ENCODE peak calls at places on chromosomes 4 and X, in five cellular contexts. One of them, this sample, is unnamed.

GRCh38 chr4:41658106-41658505 is 90.4 kb downstream of the PHOX2B start:
- DNase-seq in fibroblast of the aortic adventitia: no peak
- DNase-seq in cardiac muscle cell: no peak
- DNase-seq in SK-N-SH: no peak
- DNase-seq in foreskin fibroblast: no peak
- DNase-seq in this sample: no peak

GRCh38 chrX:130801901-130802300 is 101.1 kb downstream of the ENOX2 start:
- DNase-seq in SK-N-SH: no peak
- DNase-seq in cardiac muscle cell: no peak
- DNase-seq in foreskin fibroblast: no peak
- DNase-seq in fibroblast of the aortic adventitia: peak; percentile 3
- DNase-seq in this sample: no peak

GRCh38 chr4:23373269-23373668 is 516.6 kb downstream of the PPARGC1A start:
- DNase-seq in foreskin fibroblast: no peak
- DNase-seq in SK-N-SH: no peak
- DNase-seq in fibroblast of the aortic adventitia: peak; percentile 56
- DNase-seq in cardiac muscle cell: peak; percentile 87
- DNase-seq in this sample: no peak

GRCh38 chr4:147174561-147174960 is 228.9 kb upstream of the TTC29 start:
- DNase-seq in fibroblast of the aortic adventitia: no peak
- DNase-seq in SK-N-SH: no peak
- DNase-seq in foreskin fibroblast: no peak
- DNase-seq in cardiac muscle cell: no peak
- DNase-seq in this sample: no peak

GRCh38 chr4:5004496-5004895 is 14.8 kb downstream of the CYTL1 start:
- DNase-seq in fibroblast of the aortic adventitia: no peak
- DNase-seq in foreskin fibroblast: no peak
- DNase-seq in SK-N-SH: no peak
- DNase-seq in cardiac muscle cell: no peak
- DNase-seq in this sample: no peak

GRCh38 chr4:24121395-24122175 is 231.7 kb upstream of the PPARGC1A start:
- DNase-seq in foreskin fibroblast: no peak
- DNase-seq in fibroblast of the aortic adventitia: no peak
- DNase-seq in SK-N-SH: no peak
- DNase-seq in cardiac muscle cell: no peak
- DNase-seq in this sample: no peak

GRCh38 chr4:26067035-26067434 is 153.0 kb downstream of the SMIM20 start:
- DNase-seq in cardiac muscle cell: no peak
- DNase-seq in fibroblast of the aortic adventitia: no peak
- DNase-seq in SK-N-SH: no peak
- DNase-seq in foreskin fibroblast: no peak
- DNase-seq in this sample: no peak

GRCh38 chr4:114606240-114606639 is 7.6 kb downstream of the UGT8 start:
- DNase-seq in SK-N-SH: no peak
- DNase-seq in fibroblast of the aortic adventitia: no peak
- DNase-seq in cardiac muscle cell: no peak
- DNase-seq in foreskin fibroblast: no peak
- DNase-seq in this sample: no peak

GRCh38 chr4:11427201-11427996 is 1.3 kb downstream of the HS3ST1 start:
- DNase-seq in fibroblast of the aortic adventitia: peak; percentile 24
- DNase-seq in foreskin fibroblast: no peak
- DNase-seq in cardiac muscle cell: no peak
- DNase-seq in SK-N-SH: no peak
- DNase-seq in this sample: no peak

GRCh38 chr4:7414736-7415510 is 19.8 kb downstream of the PSAPL1 start:
- DNase-seq in fibroblast of the aortic adventitia: no peak
- DNase-seq in foreskin fibroblast: no peak
- DNase-seq in SK-N-SH: no peak
- DNase-seq in cardiac muscle cell: no peak
- DNase-seq in this sample: no peak

GRCh38 chrX:68398286-68398685 is 35.0 kb downstream of the OPHN1 start:
- DNase-seq in cardiac muscle cell: no peak
- DNase-seq in SK-N-SH: no peak
- DNase-seq in foreskin fibroblast: no peak
- DNase-seq in fibroblast of the aortic adventitia: no peak
- DNase-seq in this sample: no peak

GRCh38 chr4:184636897-184637296 is 12.3 kb downstream of the CASP3 start:
- DNase-seq in fibroblast of the aortic adventitia: no peak
- DNase-seq in SK-N-SH: no peak
- DNase-seq in cardiac muscle cell: no peak
- DNase-seq in foreskin fibroblast: no peak
- DNase-seq in this sample: no peak

GRCh38 chr4:123017078-123017477 is 94.7 kb upstream of the NUDT6 start:
- DNase-seq in fibroblast of the aortic adventitia: no peak
- DNase-seq in SK-N-SH: no peak
- DNase-seq in foreskin fibroblast: no peak
- DNase-seq in cardiac muscle cell: no peak
- DNase-seq in this sample: no peak

GRCh38 chr4:13546855-13547562 is 2.7 kb upstream of the NKX3-2 start:
- DNase-seq in SK-N-SH: peak; percentile 54
- DNase-seq in cardiac muscle cell: no peak
- DNase-seq in fibroblast of the aortic adventitia: no peak
- DNase-seq in foreskin fibroblast: no peak
- DNase-seq in this sample: peak; percentile 42

GRCh38 chrX:111823068-111823467 is 52.9 kb upstream of the TRPC5OS start:
- DNase-seq in foreskin fibroblast: no peak
- DNase-seq in fibroblast of the aortic adventitia: no peak
- DNase-seq in SK-N-SH: peak; percentile 40
- DNase-seq in cardiac muscle cell: peak; percentile 55
- DNase-seq in this sample: peak; percentile 35

GRCh38 chr4:10200869-10201268 is 84.3 kb upstream of the WDR1 start:
- DNase-seq in fibroblast of the aortic adventitia: no peak
- DNase-seq in SK-N-SH: no peak
- DNase-seq in foreskin fibroblast: no peak
- DNase-seq in cardiac muscle cell: no peak
- DNase-seq in this sample: no peak

GRCh38 chr4:7813674-7814073 is 126.0 kb downstream of the AFAP1 start:
- DNase-seq in fibroblast of the aortic adventitia: peak; percentile 65
- DNase-seq in cardiac muscle cell: no peak
- DNase-seq in SK-N-SH: no peak
- DNase-seq in foreskin fibroblast: peak; percentile 41
- DNase-seq in this sample: no peak

GRCh38 chrX:107629533-107629909 is 1.2 kb downstream of the PRPS1 start:
- DNase-seq in fibroblast of the aortic adventitia: peak; percentile 41
- DNase-seq in foreskin fibroblast: no peak
- DNase-seq in SK-N-SH: peak; percentile 25
- DNase-seq in cardiac muscle cell: peak; percentile 42
- DNase-seq in this sample: no peak

GRCh38 chrX:154040307-154040756 is 20.6 kb upstream of the IRAK1 start:
- DNase-seq in fibroblast of the aortic adventitia: peak; percentile 87
- DNase-seq in SK-N-SH: no peak
- DNase-seq in cardiac muscle cell: no peak
- DNase-seq in foreskin fibroblast: peak; percentile 84
- DNase-seq in this sample: no peak

GRCh38 chr4:134388351-134388750 is 186.8 kb upstream of the PABPC4L start:
- DNase-seq in fibroblast of the aortic adventitia: no peak
- DNase-seq in cardiac muscle cell: peak; percentile 25
- DNase-seq in foreskin fibroblast: no peak
- DNase-seq in SK-N-SH: no peak
- DNase-seq in this sample: no peak

GRCh38 chrX:50161143-50161542 is 39.7 kb downstream of the AKAP4 start:
- DNase-seq in cardiac muscle cell: no peak
- DNase-seq in SK-N-SH: no peak
- DNase-seq in foreskin fibroblast: no peak
- DNase-seq in fibroblast of the aortic adventitia: no peak
- DNase-seq in this sample: no peak

GRCh38 chrX:21798677-21799219 is 40.7 kb upstream of the MBTPS2 start:
- DNase-seq in fibroblast of the aortic adventitia: peak; percentile 45
- DNase-seq in foreskin fibroblast: peak; percentile 6
- DNase-seq in SK-N-SH: no peak
- DNase-seq in cardiac muscle cell: no peak
- DNase-seq in this sample: no peak

GRCh38 chr4:143713556-143714289 is 13.2 kb upstream of the FREM3 start:
- DNase-seq in foreskin fibroblast: no peak
- DNase-seq in fibroblast of the aortic adventitia: no peak
- DNase-seq in SK-N-SH: no peak
- DNase-seq in cardiac muscle cell: no peak
- DNase-seq in this sample: no peak

GRCh38 chr4:73257242-73257994 is 1.2 kb downstream of the ANKRD17 start:
- DNase-seq in fibroblast of the aortic adventitia: peak; percentile 90
- DNase-seq in foreskin fibroblast: peak; percentile 75
- DNase-seq in cardiac muscle cell: peak; percentile 82
- DNase-seq in SK-N-SH: peak; percentile 66
- DNase-seq in this sample: peak; percentile 58

GRCh38 chr4:95426455-95426854 is 122.3 kb downstream of the UNC5C start:
- DNase-seq in SK-N-SH: no peak
- DNase-seq in foreskin fibroblast: no peak
- DNase-seq in fibroblast of the aortic adventitia: no peak
- DNase-seq in cardiac muscle cell: no peak
- DNase-seq in this sample: no peak

GRCh38 chr4:23163649-23164436 is 471.1 kb downstream of the GBA3 start:
- DNase-seq in cardiac muscle cell: no peak
- DNase-seq in SK-N-SH: no peak
- DNase-seq in foreskin fibroblast: no peak
- DNase-seq in fibroblast of the aortic adventitia: no peak
- DNase-seq in this sample: no peak

GRCh38 chrX:17748684-17749083 is 11.4 kb downstream of the SCML1 start:
- DNase-seq in fibroblast of the aortic adventitia: no peak
- DNase-seq in foreskin fibroblast: no peak
- DNase-seq in SK-N-SH: no peak
- DNase-seq in cardiac muscle cell: no peak
- DNase-seq in this sample: no peak
- TF ChIP-seq CTCF in fibroblast of the aortic adventitia: no peak
- TF ChIP-seq CTCF in foreskin fibroblast: no peak
- TF ChIP-seq CTCF in SK-N-SH: no peak
- TF ChIP-seq CTCF in cardiac muscle cell: no peak
- TF ChIP-seq CTCF in this sample: no peak

DNA sequence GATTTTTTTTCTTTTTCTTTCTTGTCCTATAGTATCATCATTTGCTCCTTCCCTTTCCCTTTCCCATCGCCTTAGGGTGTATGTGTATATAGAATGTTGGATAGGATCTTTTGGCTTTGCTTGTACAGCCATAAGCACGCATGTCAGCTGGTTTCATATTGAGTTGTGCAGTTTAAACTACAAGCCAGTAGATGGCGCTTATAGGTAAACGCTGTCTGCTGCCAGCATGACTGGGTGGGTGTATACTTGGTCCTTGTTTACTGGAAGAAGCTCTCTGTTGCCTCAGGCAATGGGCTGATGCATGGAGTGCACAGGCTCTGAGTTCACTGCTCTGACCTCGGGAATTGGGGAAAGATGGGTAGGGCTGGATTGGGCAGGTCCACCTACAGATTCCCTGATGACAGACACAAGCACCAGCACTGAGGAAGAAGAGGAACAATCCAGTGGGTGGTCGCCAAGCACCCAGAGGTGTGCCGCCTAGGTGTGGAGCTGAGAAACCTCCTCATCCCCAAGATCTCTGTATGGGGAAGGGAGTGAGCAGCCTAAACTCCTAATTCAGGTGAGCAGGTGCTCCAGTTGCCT is 831.5 kb downstream of the STIM2 start:
- DNase-seq in SK-N-SH: peak; percentile 15
- DNase-seq in fibroblast of the aortic adventitia: peak; percentile 50
- DNase-seq in foreskin fibroblast: no peak
- DNase-seq in cardiac muscle cell: peak; percentile 42
- DNase-seq in this sample: no peak
- TF ChIP-seq CTCF in SK-N-SH: peak; percentile 67
- TF ChIP-seq CTCF in fibroblast of the aortic adventitia: peak; percentile 63
- TF ChIP-seq CTCF in foreskin fibroblast: peak; percentile 36
- TF ChIP-seq CTCF in cardiac muscle cell: peak; percentile 48
- TF ChIP-seq CTCF in this sample: peak; percentile 57

GRCh38 chrX:135923353-135923752 is 29.8 kb downstream of the SAGE1 start:
- DNase-seq in fibroblast of the aortic adventitia: no peak
- DNase-seq in SK-N-SH: no peak
- DNase-seq in foreskin fibroblast: no peak
- DNase-seq in cardiac muscle cell: no peak
- DNase-seq in this sample: no peak
- TF ChIP-seq CTCF in fibroblast of the aortic adventitia: no peak
- TF ChIP-seq CTCF in SK-N-SH: peak; percentile 39
- TF ChIP-seq CTCF in foreskin fibroblast: no peak
- TF ChIP-seq CTCF in cardiac muscle cell: no peak
- TF ChIP-seq CTCF in this sample: peak; percentile 17

DNA sequence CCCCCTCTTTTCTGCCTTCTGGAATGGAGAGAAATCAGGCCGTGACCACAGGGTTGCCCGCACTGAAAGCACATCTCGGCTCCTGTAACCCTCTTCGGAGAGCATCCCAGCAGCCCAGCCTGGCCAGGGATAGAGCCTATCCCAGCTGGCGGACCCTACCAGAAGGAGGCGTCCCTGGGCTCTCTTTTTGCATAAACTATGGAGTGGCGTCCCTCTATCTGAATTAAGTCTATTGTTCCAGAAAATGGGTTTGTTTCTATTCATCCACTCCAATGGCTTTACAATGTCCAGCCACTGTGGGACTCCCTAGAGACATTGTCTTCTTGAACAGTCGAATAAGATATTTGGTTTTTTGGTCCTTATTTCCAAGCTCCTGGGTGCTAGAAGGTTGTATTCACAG is 689 bp upstream of the NHSL2 start:
- DNase-seq in SK-N-SH: no peak
- DNase-seq in fibroblast of the aortic adventitia: peak; percentile 11
- DNase-seq in cardiac muscle cell: peak; percentile 45
- DNase-seq in foreskin fibroblast: no peak
- DNase-seq in this sample: peak; percentile 27
- TF ChIP-seq CTCF in SK-N-SH: no peak
- TF ChIP-seq CTCF in fibroblast of the aortic adventitia: peak; percentile 18
- TF ChIP-seq CTCF in cardiac muscle cell: peak; percentile 40
- TF ChIP-seq CTCF in foreskin fibroblast: no peak
- TF ChIP-seq CTCF in this sample: peak; percentile 31

DNA sequence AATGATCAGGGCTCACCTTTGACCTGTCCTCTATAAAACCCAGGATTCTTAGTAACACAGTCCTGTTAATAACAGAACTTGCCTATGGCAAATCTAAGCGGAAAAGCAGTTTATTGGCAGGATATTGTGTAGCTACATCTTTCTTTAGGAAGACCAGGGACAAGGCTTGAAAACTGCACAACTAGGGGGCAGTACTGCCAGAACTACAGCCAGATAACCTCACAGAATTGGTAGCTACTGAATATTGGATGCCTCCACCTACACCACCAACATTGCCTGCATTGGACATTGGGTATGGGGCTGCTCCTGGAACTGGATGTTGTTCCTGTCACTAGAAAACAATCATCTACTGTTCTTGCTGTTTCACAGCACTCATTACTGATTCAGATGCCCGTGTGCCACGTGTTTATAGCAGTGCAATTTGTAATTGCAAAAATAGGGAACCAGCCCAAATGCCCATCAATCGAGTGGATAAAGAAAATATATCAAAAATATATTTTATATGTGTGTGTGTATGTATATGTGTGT is 47.4 kb downstream of the REPS2 start:
- DNase-seq in cardiac muscle cell: no peak
- DNase-seq in fibroblast of the aortic adventitia: no peak
- DNase-seq in foreskin fibroblast: no peak
- DNase-seq in SK-N-SH: no peak
- DNase-seq in this sample: no peak
- TF ChIP-seq CTCF in cardiac muscle cell: no peak
- TF ChIP-seq CTCF in fibroblast of the aortic adventitia: peak; percentile 1
- TF ChIP-seq CTCF in foreskin fibroblast: peak; percentile 5
- TF ChIP-seq CTCF in SK-N-SH: peak; percentile 32
- TF ChIP-seq CTCF in this sample: peak; percentile 18

GRCh38 chr4:169345207-169345788 is 74.5 kb upstream of the SH3RF1 start:
- DNase-seq in cardiac muscle cell: no peak
- DNase-seq in foreskin fibroblast: peak; percentile 99
- DNase-seq in SK-N-SH: peak; percentile 10
- DNase-seq in fibroblast of the aortic adventitia: peak; percentile 79
- DNase-seq in this sample: no peak
- TF ChIP-seq CTCF in cardiac muscle cell: no peak
- TF ChIP-seq CTCF in foreskin fibroblast: no peak
- TF ChIP-seq CTCF in SK-N-SH: no peak
- TF ChIP-seq CTCF in fibroblast of the aortic adventitia: no peak
- TF ChIP-seq CTCF in this sample: no peak

This sample was measured in neural crest cell.